ENCODE peak calls at places on chromosome 5, in six cellular contexts. F, B, Z, N, R and Q are unnamed samples.

GRCh38 chr5:78547171-78547570 is 101.4 kb downstream of the LHFPL2 start:
- DNase-seq in F (peak), B (no peak), Z (no peak), N (no peak), R (no peak), Q (no peak)

GRCh38 chr5:57478826-57479225 is 3.8 kb downstream of the ACTBL2 start:
- DNase-seq in F (no peak), B (no peak), Z (no peak), N (no peak), R (no peak), Q (no peak)

GRCh38 chr5:88702328-88702727 is 180.7 kb downstream of the MEF2C start:
- DNase-seq in F (no peak), B (no peak), Z (no peak), N (no peak), R (no peak), Q (no peak)

GRCh38 chr5:176769911-176770310 is 40.4 kb upstream of the UNC5A start:
- DNase-seq in F (no peak), B (no peak), Z (no peak), N (no peak), R (no peak), Q (no peak)

GRCh38 chr5:115348175-115348574 is 51.7 kb upstream of the CCDC112 start:
- DNase-seq in F (no peak), B (no peak), Z (no peak), N (no peak), R (no peak), Q (no peak)

GRCh38 chr5:34731435-34732232 is 75.5 kb downstream of the RAI14 start:
- DNase-seq in F (no peak), B (no peak), Z (no peak), N (no peak), R (no peak), Q (no peak)

GRCh38 chr5:143141652-143142051 is 261.8 kb downstream of the NR3C1 start:
- DNase-seq in F (no peak), B (no peak), Z (no peak), N (no peak), R (no peak), Q (no peak)

GRCh38 chr5:123080215-123080614 is 8.8 kb upstream of the PRDM6 start:
- DNase-seq in F (no peak), B (no peak), Z (no peak), N (no peak), R (no peak), Q (no peak)

GRCh38 chr5:73031839-73032238 is 76.0 kb downstream of the FCHO2 start:
- DNase-seq in F (peak), B (no peak), Z (no peak), N (no peak), R (no peak), Q (no peak)